ENCODE peak calls at places on chromosomes 16 and 17, in seven cellular contexts. C is SK-N-SH, X is K562, M is HCT116, Z is HepG2, O is GM12878, Y is H1. J is an unnamed sample.

GRCh38 chr17:78643326-78643725 is 66.1 kb upstream of the DNAH17 start:
- DNase-seq in C (no peak), X (no peak), M (no peak), Z (no peak), O (no peak), Y (no peak), J (no peak)

GRCh38 chr17:76568771-76569170 is 16.9 kb downstream of the ST6GALNAC2 start:
- DNase-seq in C (peak; percentile 58), X (peak; percentile 34), M (no peak), Z (no peak), O (no peak), Y (no peak), J (no peak)

GRCh38 chr17:44610871-44611270 is 45.4 kb upstream of the MEIOC start:
- DNase-seq in C (no peak), X (no peak), M (no peak), Z (no peak), O (no peak), Y (no peak), J (no peak)

GRCh38 chr17:79695293-79696158 is 35.2 kb upstream of the ENPP7 start:
- DNase-seq in C (peak; percentile 75), X (no peak), M (no peak), Z (no peak), O (no peak), Y (no peak), J (peak; percentile 38)

GRCh38 chr17:6703751-6704150 is 9.4 kb downstream of the SLC13A5 start:
- DNase-seq in C (no peak), X (no peak), M (no peak), Z (no peak), O (no peak), Y (no peak), J (no peak)

GRCh38 chr17:7997186-7997585 is 5.2 kb upstream of the GUCY2D start:
- DNase-seq in C (no peak), X (peak; percentile 27), M (peak; percentile 67), Z (peak; percentile 25), O (no peak), Y (no peak), J (peak; percentile 63)

GRCh38 chr17:27457405-27457730 is 1.1 kb downstream of the KSR1 start:
- DNase-seq in C (no peak), X (no peak), M (no peak), Z (no peak), O (no peak), Y (no peak), J (no peak)

GRCh38 chr17:45876539-45876938 is 17.8 kb upstream of the MAPT start:
- DNase-seq in C (no peak), X (no peak), M (no peak), Z (no peak), O (no peak), Y (no peak), J (no peak)

GRCh38 chr16:82891918-82892317 is 265.1 kb downstream of the CDH13 start:
- DNase-seq in C (no peak), X (no peak), M (no peak), Z (no peak), O (no peak), Y (no peak), J (no peak)

GRCh38 chr16:84175351-84176081 is 11.3 kb downstream of the TAF1C start:
- DNase-seq in C (peak; percentile 91), X (peak; percentile 80), M (no peak), Z (peak; percentile 65), O (peak; percentile 19), Y (peak; percentile 34), J (peak; percentile 88)

GRCh38 chr16:1188781-1189189 is 35.9 kb downstream of the CACNA1H start:
- DNase-seq in C (no peak), X (peak; percentile 76), M (no peak), Z (no peak), O (no peak), Y (peak; percentile 17), J (peak; percentile 78)

GRCh38 chr17:11404431-11404830 is 163.4 kb downstream of the SHISA6 start:
- DNase-seq in C (no peak), X (no peak), M (no peak), Z (no peak), O (no peak), Y (no peak), J (no peak)

GRCh38 chr17:82392967-82393366 is 21.4 kb downstream of the UTS2R start:
- DNase-seq in C (no peak), X (no peak), M (no peak), Z (no peak), O (no peak), Y (no peak), J (no peak)

GRCh38 chr16:76885776-76886175 is 305.2 kb upstream of the MON1B start:
- DNase-seq in C (peak; percentile 3), X (no peak), M (no peak), Z (no peak), O (no peak), Y (no peak), J (no peak)

GRCh38 chr17:74604200-74604599 is 12.1 kb upstream of the CD300LD start:
- DNase-seq in C (no peak), X (no peak), M (no peak), Z (no peak), O (no peak), Y (no peak), J (no peak)

GRCh38 chr16:30032083-30032819 is 1.2 kb upstream of the TLCD3B start:
- DNase-seq in C (peak; percentile 83), X (peak; percentile 75), M (peak; percentile 58), Z (peak; percentile 82), O (no peak), Y (peak; percentile 51), J (peak; percentile 77)

GRCh38 chr17:29563816-29564215 is 3.0 kb downstream of the ABHD15 start:
- DNase-seq in C (no peak), X (no peak), M (no peak), Z (no peak), O (no peak), Y (no peak), J (no peak)

GRCh38 chr17:75063201-75063600 is 16.2 kb downstream of the KCTD2 start:
- DNase-seq in C (no peak), X (no peak), M (no peak), Z (no peak), O (no peak), Y (no peak), J (no peak)

GRCh38 chr17:7289256-7290032 is 5.0 kb downstream of the YBX2 start:
- DNase-seq in C (peak; percentile 29), X (no peak), M (no peak), Z (no peak), O (no peak), Y (no peak), J (no peak)

GRCh38 chr17:80705988-80706387 is 161.3 kb downstream of the RPTOR start:
- DNase-seq in C (no peak), X (no peak), M (no peak), Z (no peak), O (no peak), Y (no peak), J (no peak)

GRCh38 chr17:61161615-61162134 is 238.0 kb upstream of the TBX2 start:
- DNase-seq in C (peak; percentile 71), X (no peak), M (no peak), Z (no peak), O (no peak), Y (no peak), J (no peak)

GRCh38 chr17:6701719-6702118 is 11.4 kb downstream of the SLC13A5 start:
- DNase-seq in C (peak; percentile 73), X (peak; percentile 76), M (peak; percentile 33), Z (peak; percentile 61), O (no peak), Y (peak; percentile 21), J (no peak)

GRCh38 chr17:75681289-75681688 is 14.2 kb downstream of the SAP30BP start:
- DNase-seq in C (no peak), X (no peak), M (no peak), Z (no peak), O (no peak), Y (no peak), J (no peak)

GRCh38 chr17:80119271-80119791 is 17.9 kb downstream of the GAA start:
- DNase-seq in C (peak; percentile 44), X (no peak), M (no peak), Z (no peak), O (no peak), Y (no peak), J (no peak)

GRCh38 chr16:4917117-4917516 is 19.8 kb downstream of the PPL start:
- DNase-seq in C (no peak), X (no peak), M (no peak), Z (no peak), O (no peak), Y (no peak), J (no peak)

GRCh38 chr16:11067266-11067665 is 122.9 kb downstream of the CLEC16A start:
- DNase-seq in C (no peak), X (no peak), M (no peak), Z (no peak), O (no peak), Y (no peak), J (no peak)

GRCh38 chr16:8622315-8622656 is 788 bp downstream of the METTL22 start:
- DNase-seq in C (peak; percentile 55), X (peak; percentile 49), M (no peak), Z (no peak), O (no peak), Y (no peak), J (no peak)

DNA sequence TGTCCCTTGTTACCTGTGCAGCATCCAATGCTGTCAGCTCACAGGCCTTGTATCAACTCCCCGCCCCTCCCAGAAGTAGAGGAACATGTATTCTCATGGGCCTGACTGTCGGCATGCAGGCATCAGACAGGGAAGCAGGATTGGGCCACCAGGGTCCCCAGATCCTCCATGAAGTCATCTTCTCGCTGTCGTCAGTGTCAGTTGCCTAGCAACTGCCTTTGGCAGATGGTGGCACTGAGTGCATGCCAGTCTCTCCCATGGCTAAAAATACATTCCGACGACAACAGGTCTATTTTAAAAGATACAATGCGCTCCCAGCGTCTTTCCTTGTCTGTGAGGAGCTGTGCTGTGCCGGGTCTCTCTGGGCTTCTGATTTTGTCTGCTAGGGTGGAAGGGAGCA is 36.8 kb upstream of the CES5A start:
- DNase-seq in C (peak; percentile 7), X (no peak), M (no peak), Z (no peak), O (no peak), Y (no peak), J (no peak)
- TF ChIP-seq JUND in C (no peak), X (no peak), M (no peak), Z (no peak), O (no peak), Y (no peak), J (no peak)

GRCh38 chr17:37485938-37486570 is 3.6 kb upstream of the DUSP14 start:
- DNase-seq in C (no peak), X (no peak), M (no peak), Z (no peak), O (no peak), Y (no peak), J (no peak)
- TF ChIP-seq JUND in C (no peak), X (no peak), M (no peak), Z (no peak), O (no peak), Y (no peak), J (no peak)

GRCh38 chr17:31320791-31321190 is 631 bp downstream of the EVI2A start:
- DNase-seq in C (peak; percentile 10), X (no peak), M (no peak), Z (no peak), O (no peak), Y (no peak), J (no peak)
- TF ChIP-seq JUND in C (no peak), X (no peak), M (no peak), Z (no peak), O (no peak), Y (no peak), J (no peak)

DNA sequence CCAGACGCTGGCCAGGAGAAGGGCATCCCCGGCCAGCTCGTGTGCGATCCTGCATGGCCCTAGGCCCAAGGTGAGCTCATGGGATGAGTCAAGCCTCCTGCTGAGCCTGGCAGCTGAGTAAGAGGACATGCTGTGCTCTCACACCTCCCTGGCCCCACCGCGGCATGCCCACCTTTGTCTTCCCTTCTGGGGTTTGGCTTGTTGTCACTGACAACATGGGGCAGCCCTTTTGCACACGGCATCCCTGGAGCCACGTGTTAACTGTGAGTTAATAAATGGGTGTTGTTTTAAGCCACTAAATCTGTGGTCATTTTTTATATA is 8.9 kb upstream of the TNS4 start:
- DNase-seq in C (no peak), X (no peak), M (peak; percentile 85), Z (peak; percentile 60), O (no peak), Y (no peak), J (no peak)
- TF ChIP-seq JUND in C (no peak), X (no peak), M (peak; percentile 93), Z (no peak), O (no peak), Y (no peak), J (no peak)